ENCODE peak calls at places on chromosomes 13 and 19, in eight cellular contexts. L is mucosa of descending colon, D is endothelial cell, Q is AG10803, E is upper lobe of right lung, W is Calu3, C is progenitor cell of endocrine pancreas, K is GM13976. U is an unnamed sample.

GRCh38 chr13:99354371-99354951 is 47.3 kb upstream of the GPR183 start:
- DNase-seq in E (no peak), W (no peak), L (no peak), D (no peak), C (no peak), Q (peak; percentile 21), K (no peak), U (no peak)

GRCh38 chr19:51025401-51025800 is 1.0 kb downstream of the KLK11 start:
- DNase-seq in C (no peak), E (no peak), Q (no peak), K (no peak), D (no peak), W (no peak), L (no peak), U (no peak)

GRCh38 chr19:21130097-21130775 is 11.6 kb upstream of the ZNF431 start:
- DNase-seq in L (no peak), K (no peak), E (no peak), Q (no peak), W (no peak), C (no peak), D (no peak), U (no peak)

GRCh38 chr13:83450586-83450985 is 431.7 kb downstream of the SLITRK1 start:
- DNase-seq in C (no peak), Q (peak; percentile 23), L (no peak), E (no peak), W (no peak), K (no peak), D (no peak), U (no peak)

GRCh38 chr13:45325806-45326205 is 15.2 kb downstream of the TPT1 start:
- DNase-seq in K (no peak), D (no peak), C (no peak), Q (peak; percentile 83), E (no peak), L (no peak), W (no peak), U (no peak)

GRCh38 chr13:80924596-80924995 is 583.7 kb upstream of the SPRY2 start:
- DNase-seq in L (no peak), W (no peak), D (no peak), K (no peak), C (no peak), E (no peak), Q (no peak), U (no peak)

GRCh38 chr13:109783815-109784589 is 2.4 kb downstream of the IRS2 start:
- DNase-seq in Q (no peak), E (no peak), D (no peak), C (no peak), K (no peak), L (peak; percentile 38), W (no peak), U (no peak)

GRCh38 chr13:39684531-39685137 is 29.2 kb downstream of the COG6 start:
- DNase-seq in D (no peak), Q (peak; percentile 63), C (no peak), W (no peak), E (no peak), K (peak; percentile 38), L (no peak), U (no peak)

GRCh38 chr13:91719033-91719432 is 320.6 kb downstream of the GPC5 start:
- DNase-seq in K (no peak), Q (no peak), C (no peak), W (no peak), E (no peak), D (no peak), L (no peak), U (no peak)

GRCh38 chr13:111006508-111007031 is 91.7 kb upstream of the ANKRD10 start:
- DNase-seq in K (no peak), C (no peak), W (no peak), L (peak; percentile 42), D (no peak), E (peak; percentile 70), Q (peak; percentile 88), U (no peak)

GRCh38 chr19:51441410-51442390 is 16.6 kb downstream of the SIGLEC8 start:
- DNase-seq in L (peak; percentile 55), Q (no peak), C (no peak), E (peak; percentile 63), K (peak; percentile 69), D (peak; percentile 46), W (peak; percentile 18), U (no peak)

GRCh38 chr13:98921786-98922185 is 56.1 kb downstream of the DOCK9 start:
- DNase-seq in K (no peak), Q (no peak), W (no peak), C (no peak), E (no peak), D (no peak), L (no peak), U (no peak)

GRCh38 chr13:108200781-108201398 is 14.4 kb downstream of the LIG4 start:
- DNase-seq in Q (no peak), L (no peak), W (no peak), D (no peak), E (no peak), C (no peak), K (no peak), U (no peak)

GRCh38 chr19:9528757-9529336 is 9.6 kb downstream of the ZNF426 start:
- DNase-seq in D (no peak), W (no peak), K (no peak), L (no peak), C (no peak), Q (peak; percentile 2), E (no peak), U (no peak)

GRCh38 chr19:41753936-41754529 is 1.3 kb upstream of the CEACAM6 start:
- DNase-seq in E (no peak), W (peak; percentile 76), C (no peak), L (no peak), D (peak; percentile 64), Q (peak; percentile 8), K (peak; percentile 47), U (no peak)

GRCh38 chr19:49223472-49223871 is 65.9 kb downstream of the TRPM4 start:
- DNase-seq in Q (no peak), D (no peak), K (no peak), W (no peak), L (no peak), C (no peak), E (no peak), U (no peak)

GRCh38 chr19:7512400-7512851 is 3.5 kb upstream of the ZNF358 start:
- DNase-seq in Q (no peak), L (no peak), E (no peak), D (no peak), C (no peak), W (no peak), K (no peak), U (no peak)

DNA sequence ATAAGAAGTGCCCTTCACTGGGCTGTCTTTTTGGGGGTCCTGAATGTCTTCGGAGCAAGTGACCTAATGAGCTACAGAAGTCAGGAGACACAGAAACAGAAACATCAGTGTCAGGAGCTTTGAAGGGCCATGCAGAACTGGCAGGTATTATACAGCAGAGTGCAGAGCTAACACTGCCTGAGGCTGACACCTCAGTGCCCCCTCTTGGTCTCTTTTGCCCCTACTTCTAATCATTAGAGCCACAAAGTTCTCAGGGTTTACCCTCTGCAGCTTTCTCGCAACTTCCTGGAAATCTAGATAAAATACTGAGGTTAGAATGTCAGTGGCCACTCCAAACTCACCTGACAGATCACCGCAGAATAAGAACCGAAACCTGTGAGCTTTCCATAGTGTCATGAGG is 172.7 kb downstream of the B3GLCT start:
- DNase-seq in Q (no peak), L (no peak), K (no peak), D (no peak), E (no peak), W (no peak), C (no peak), U (no peak)
- TF ChIP-seq CTCF in Q (no peak), L (no peak), K (no peak), D (no peak), E (no peak), W (no peak), C (no peak), U (no peak)

DNA sequence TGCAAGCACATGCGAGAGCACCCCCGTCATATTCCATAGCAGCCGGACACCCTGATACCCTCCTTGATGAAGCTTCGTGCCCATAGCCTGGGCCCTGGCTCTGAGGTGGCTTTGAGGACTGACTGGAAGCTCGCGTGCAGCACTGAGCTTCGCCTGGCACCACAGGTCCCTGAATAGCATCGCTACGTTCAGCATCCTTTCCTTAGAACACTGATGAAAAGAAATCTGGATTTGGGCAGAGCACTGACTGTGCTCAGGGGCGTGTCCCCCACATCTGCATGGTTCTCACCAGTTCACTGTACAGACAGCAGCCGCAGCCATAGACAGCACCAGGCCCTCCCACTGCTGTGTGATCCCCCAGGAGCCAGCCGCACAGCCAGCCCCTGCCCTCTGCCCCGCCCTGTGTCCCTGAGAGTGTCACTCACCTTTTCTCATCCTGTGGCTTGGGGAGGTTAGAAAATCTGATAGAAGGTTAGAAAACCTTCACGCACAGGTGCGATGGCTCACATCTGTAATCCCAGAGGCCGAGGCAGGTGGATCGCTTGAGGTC is 49.3 kb upstream of the SPACA7 start:
- DNase-seq in K (no peak), L (no peak), Q (no peak), E (no peak), D (no peak), W (no peak), C (no peak), U (no peak)
- TF ChIP-seq CTCF in K (no peak), L (no peak), Q (no peak), E (no peak), D (no peak), W (no peak), C (no peak), U (no peak)

DNA sequence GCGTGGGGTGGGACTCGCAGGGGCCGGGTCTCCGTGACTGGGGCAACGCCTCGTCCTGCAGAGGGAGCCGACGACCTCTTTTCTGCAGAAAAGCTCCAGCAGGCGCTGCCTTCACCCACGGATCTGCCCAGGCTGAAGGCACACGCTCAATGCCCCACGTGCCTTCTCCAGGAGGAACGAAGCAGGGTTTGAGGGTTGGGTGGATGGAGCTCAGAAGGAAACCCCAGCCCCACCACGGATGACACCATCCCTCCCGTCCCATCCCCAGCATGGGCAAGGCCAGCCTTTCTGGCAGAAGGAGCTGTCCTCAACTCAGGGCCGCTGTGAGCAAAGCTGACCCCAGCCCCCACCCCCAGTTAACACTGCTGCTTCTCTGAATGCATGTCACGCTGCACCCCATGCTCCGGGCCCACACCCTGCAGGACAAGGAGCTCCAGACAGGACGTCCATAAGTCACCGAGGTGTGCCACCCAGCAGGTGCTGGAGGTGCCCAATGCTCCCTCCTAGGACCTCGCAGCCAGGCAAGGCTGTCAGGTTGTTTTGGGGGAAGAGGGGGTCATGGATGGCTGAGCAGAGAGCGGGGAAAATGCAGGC is 7.4 kb downstream of the C19orf25 start:
- DNase-seq in C (no peak), K (no peak), Q (no peak), L (no peak), E (no peak), D (no peak), W (no peak), U (no peak)
- TF ChIP-seq CTCF in C (peak; percentile 20), K (no peak), Q (peak; percentile 25), L (no peak), E (no peak), D (no peak), W (no peak), U (peak; percentile 35)

DNA sequence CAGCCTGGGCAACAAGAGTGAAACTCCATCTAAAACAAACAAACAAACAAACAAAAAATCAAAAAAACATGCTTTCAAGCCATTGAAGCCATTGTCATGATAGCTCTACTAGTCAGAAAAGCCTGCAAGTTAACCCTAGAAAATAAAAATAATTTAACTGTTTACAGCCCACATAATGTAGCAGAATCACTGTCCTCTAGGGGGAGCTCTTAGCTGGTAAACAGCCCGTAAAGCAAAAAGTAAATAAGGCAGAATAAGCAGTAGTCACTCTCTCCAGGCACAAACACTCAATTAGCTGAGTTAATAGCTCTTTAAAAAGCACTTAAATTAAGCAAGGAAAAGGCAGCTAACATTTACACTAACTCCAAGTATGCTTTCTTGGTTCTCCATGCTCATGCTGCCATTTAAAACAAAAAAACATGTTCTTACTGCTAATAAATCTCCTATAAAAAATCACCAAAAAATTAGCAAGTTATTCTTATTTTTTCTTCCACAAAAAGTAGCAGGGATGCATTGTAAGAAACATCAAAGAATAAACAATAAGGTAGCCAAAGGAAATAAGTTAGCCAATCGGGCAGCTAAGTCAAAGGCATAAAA is 11.3 kb downstream of the LILRB4 start:
- DNase-seq in L (no peak), W (peak; percentile 28), E (no peak), C (no peak), K (peak; percentile 57), Q (peak; percentile 23), D (no peak), U (no peak)
- TF ChIP-seq CTCF in L (peak; percentile 30), W (peak; percentile 79), E (peak; percentile 55), C (peak; percentile 21), K (peak; percentile 73), Q (peak; percentile 64), D (peak; percentile 49), U (peak; percentile 31)